ENCODE peak calls at places on chromosomes 13 and 19, in six cellular contexts. One of them, this sample, is unnamed.

GRCh38 chr19:3503036-3503572 is 2.6 kb upstream of the DOHH start:
- DNase-seq in immature natural killer cell: no peak
- DNase-seq in lung microvascular endothelial cell: no peak
- DNase-seq in activated CD4-positive, alpha-beta T cell treated with anti-CD3 and anti-CD28 coated beads for 24 hours: no peak
- DNase-seq in cardiac fibroblast: peak; percentile 32
- DNase-seq in AG09309: no peak
- DNase-seq in this sample: no peak

GRCh38 chr19:11556634-11557420 is 2.2 kb downstream of the ELOF1 start:
- DNase-seq in immature natural killer cell: no peak
- DNase-seq in lung microvascular endothelial cell: no peak
- DNase-seq in activated CD4-positive, alpha-beta T cell treated with anti-CD3 and anti-CD28 coated beads for 24 hours: no peak
- DNase-seq in cardiac fibroblast: no peak
- DNase-seq in AG09309: no peak
- DNase-seq in this sample: no peak

GRCh38 chr19:30651066-30651465 is 278.9 kb downstream of the ZNF536 start:
- DNase-seq in immature natural killer cell: no peak
- DNase-seq in lung microvascular endothelial cell: no peak
- DNase-seq in activated CD4-positive, alpha-beta T cell treated with anti-CD3 and anti-CD28 coated beads for 24 hours: no peak
- DNase-seq in cardiac fibroblast: no peak
- DNase-seq in AG09309: no peak
- DNase-seq in this sample: no peak

GRCh38 chr13:38223093-38223492 is 126.6 kb upstream of the UFM1 start:
- DNase-seq in immature natural killer cell: no peak
- DNase-seq in lung microvascular endothelial cell: peak; percentile 3
- DNase-seq in activated CD4-positive, alpha-beta T cell treated with anti-CD3 and anti-CD28 coated beads for 24 hours: no peak
- DNase-seq in cardiac fibroblast: peak; percentile 64
- DNase-seq in AG09309: peak; percentile 24
- DNase-seq in this sample: no peak

GRCh38 chr19:18601875-18602274 is 4.7 kb downstream of the CRLF1 start:
- DNase-seq in immature natural killer cell: no peak
- DNase-seq in lung microvascular endothelial cell: no peak
- DNase-seq in activated CD4-positive, alpha-beta T cell treated with anti-CD3 and anti-CD28 coated beads for 24 hours: no peak
- DNase-seq in cardiac fibroblast: no peak
- DNase-seq in AG09309: no peak
- DNase-seq in this sample: no peak

GRCh38 chr13:75417647-75418046 is 64.3 kb downstream of the TBC1D4 start:
- DNase-seq in immature natural killer cell: no peak
- DNase-seq in lung microvascular endothelial cell: no peak
- DNase-seq in activated CD4-positive, alpha-beta T cell treated with anti-CD3 and anti-CD28 coated beads for 24 hours: no peak
- DNase-seq in cardiac fibroblast: no peak
- DNase-seq in AG09309: no peak
- DNase-seq in this sample: no peak

GRCh38 chr13:21033866-21034601 is 27.4 kb downstream of the LATS2 start:
- DNase-seq in immature natural killer cell: peak; percentile 15
- DNase-seq in lung microvascular endothelial cell: no peak
- DNase-seq in activated CD4-positive, alpha-beta T cell treated with anti-CD3 and anti-CD28 coated beads for 24 hours: no peak
- DNase-seq in cardiac fibroblast: peak; percentile 50
- DNase-seq in AG09309: no peak
- DNase-seq in this sample: no peak

GRCh38 chr19:56350416-56351045 is 35.9 kb upstream of the ZSCAN5A start:
- DNase-seq in immature natural killer cell: peak; percentile 40
- DNase-seq in lung microvascular endothelial cell: peak; percentile 68
- DNase-seq in activated CD4-positive, alpha-beta T cell treated with anti-CD3 and anti-CD28 coated beads for 24 hours: peak; percentile 36
- DNase-seq in cardiac fibroblast: peak; percentile 66
- DNase-seq in AG09309: peak; percentile 8
- DNase-seq in this sample: peak; percentile 21

GRCh38 chr19:1373534-1374249 is 10.0 kb upstream of the NDUFS7 start:
- DNase-seq in immature natural killer cell: no peak
- DNase-seq in lung microvascular endothelial cell: peak; percentile 42
- DNase-seq in activated CD4-positive, alpha-beta T cell treated with anti-CD3 and anti-CD28 coated beads for 24 hours: no peak
- DNase-seq in cardiac fibroblast: peak; percentile 52
- DNase-seq in AG09309: no peak
- DNase-seq in this sample: no peak

GRCh38 chr19:15114153-15114540 is 6.9 kb downstream of the SYDE1 start:
- DNase-seq in immature natural killer cell: no peak
- DNase-seq in lung microvascular endothelial cell: no peak
- DNase-seq in activated CD4-positive, alpha-beta T cell treated with anti-CD3 and anti-CD28 coated beads for 24 hours: no peak
- DNase-seq in cardiac fibroblast: peak; percentile 75
- DNase-seq in AG09309: no peak
- DNase-seq in this sample: no peak

GRCh38 chr19:305240-306150 is 14.3 kb upstream of the PLPP2 start:
- DNase-seq in immature natural killer cell: no peak
- DNase-seq in lung microvascular endothelial cell: no peak
- DNase-seq in activated CD4-positive, alpha-beta T cell treated with anti-CD3 and anti-CD28 coated beads for 24 hours: no peak
- DNase-seq in cardiac fibroblast: no peak
- DNase-seq in AG09309: no peak
- DNase-seq in this sample: no peak

GRCh38 chr13:98443800-98444325 is 133.0 kb downstream of the STK24 start:
- DNase-seq in immature natural killer cell: no peak
- DNase-seq in lung microvascular endothelial cell: no peak
- DNase-seq in activated CD4-positive, alpha-beta T cell treated with anti-CD3 and anti-CD28 coated beads for 24 hours: no peak
- DNase-seq in cardiac fibroblast: no peak
- DNase-seq in AG09309: no peak
- DNase-seq in this sample: no peak

GRCh38 chr19:18594824-18595373 is 6.3 kb downstream of the REX1BD start:
- DNase-seq in immature natural killer cell: no peak
- DNase-seq in lung microvascular endothelial cell: no peak
- DNase-seq in activated CD4-positive, alpha-beta T cell treated with anti-CD3 and anti-CD28 coated beads for 24 hours: no peak
- DNase-seq in cardiac fibroblast: no peak
- DNase-seq in AG09309: no peak
- DNase-seq in this sample: no peak

GRCh38 chr13:114213980-114214379 is 20.7 kb upstream of the CDC16 start:
- DNase-seq in immature natural killer cell: no peak
- DNase-seq in lung microvascular endothelial cell: no peak
- DNase-seq in activated CD4-positive, alpha-beta T cell treated with anti-CD3 and anti-CD28 coated beads for 24 hours: no peak
- DNase-seq in cardiac fibroblast: no peak
- DNase-seq in AG09309: no peak
- DNase-seq in this sample: no peak

GRCh38 chr13:106533101-106533939 is 2.1 kb downstream of the EFNB2 start:
- DNase-seq in immature natural killer cell: peak; percentile 7
- DNase-seq in lung microvascular endothelial cell: peak; percentile 91
- DNase-seq in activated CD4-positive, alpha-beta T cell treated with anti-CD3 and anti-CD28 coated beads for 24 hours: no peak
- DNase-seq in cardiac fibroblast: peak; percentile 83
- DNase-seq in AG09309: no peak
- DNase-seq in this sample: no peak

GRCh38 chr19:55467236-55468053 is 2.9 kb upstream of the C19orf85 start:
- DNase-seq in immature natural killer cell: peak; percentile 67
- DNase-seq in lung microvascular endothelial cell: peak; percentile 86
- DNase-seq in activated CD4-positive, alpha-beta T cell treated with anti-CD3 and anti-CD28 coated beads for 24 hours: peak; percentile 54
- DNase-seq in cardiac fibroblast: peak; percentile 84
- DNase-seq in AG09309: no peak
- DNase-seq in this sample: no peak

GRCh38 chr19:47023448-47023794 is 3.8 kb downstream of the NPAS1 start:
- DNase-seq in immature natural killer cell: no peak
- DNase-seq in lung microvascular endothelial cell: no peak
- DNase-seq in activated CD4-positive, alpha-beta T cell treated with anti-CD3 and anti-CD28 coated beads for 24 hours: no peak
- DNase-seq in cardiac fibroblast: no peak
- DNase-seq in AG09309: no peak
- DNase-seq in this sample: no peak

GRCh38 chr19:13398780-13399726 is 107.2 kb downstream of the CACNA1A start:
- DNase-seq in immature natural killer cell: no peak
- DNase-seq in lung microvascular endothelial cell: peak; percentile 20
- DNase-seq in activated CD4-positive, alpha-beta T cell treated with anti-CD3 and anti-CD28 coated beads for 24 hours: no peak
- DNase-seq in cardiac fibroblast: peak; percentile 97
- DNase-seq in AG09309: peak; percentile 69
- DNase-seq in this sample: peak; percentile 65